ENCODE peak calls at places on chromosomes 13 and 19, in seven cellular contexts. One of them, this sample, is unnamed.

GRCh38 chr19:45564131-45564780 is 20.3 kb downstream of the OPA3 start:
- DNase-seq in bronchial epithelial cell: no peak
- DNase-seq in thoracic aorta: no peak
- DNase-seq in mammary epithelial cell: no peak
- DNase-seq in Caco-2: no peak
- DNase-seq in progenitor cell of endocrine pancreas: no peak
- DNase-seq in fibroblast of lung: no peak
- DNase-seq in this sample: no peak

GRCh38 chr13:31433201-31433600 is 233.4 kb downstream of the B3GLCT start:
- DNase-seq in mammary epithelial cell: no peak
- DNase-seq in Caco-2: no peak
- DNase-seq in progenitor cell of endocrine pancreas: no peak
- DNase-seq in fibroblast of lung: no peak
- DNase-seq in bronchial epithelial cell: no peak
- DNase-seq in thoracic aorta: no peak
- DNase-seq in this sample: no peak

GRCh38 chr13:23796546-23796945 is 92.7 kb downstream of the MIPEP start:
- DNase-seq in fibroblast of lung: peak
- DNase-seq in thoracic aorta: no peak
- DNase-seq in Caco-2: no peak
- DNase-seq in progenitor cell of endocrine pancreas: no peak
- DNase-seq in mammary epithelial cell: no peak
- DNase-seq in bronchial epithelial cell: peak
- DNase-seq in this sample: no peak

GRCh38 chr13:101785858-101786257 is 333.4 kb downstream of the ITGBL1 start:
- DNase-seq in mammary epithelial cell: peak
- DNase-seq in progenitor cell of endocrine pancreas: no peak
- DNase-seq in fibroblast of lung: peak
- DNase-seq in thoracic aorta: no peak
- DNase-seq in bronchial epithelial cell: peak
- DNase-seq in Caco-2: peak
- DNase-seq in this sample: peak

GRCh38 chr19:18278521-18279265 is 2.7 kb downstream of the JUND start:
- DNase-seq in bronchial epithelial cell: no peak
- DNase-seq in progenitor cell of endocrine pancreas: no peak
- DNase-seq in fibroblast of lung: no peak
- DNase-seq in mammary epithelial cell: no peak
- DNase-seq in Caco-2: peak
- DNase-seq in thoracic aorta: no peak
- DNase-seq in this sample: no peak

GRCh38 chr13:76991432-76991795 is 467 bp upstream of the CLN5 start:
- DNase-seq in fibroblast of lung: no peak
- DNase-seq in Caco-2: no peak
- DNase-seq in bronchial epithelial cell: peak
- DNase-seq in mammary epithelial cell: peak
- DNase-seq in thoracic aorta: peak
- DNase-seq in progenitor cell of endocrine pancreas: no peak
- DNase-seq in this sample: no peak

GRCh38 chr19:33450689-33451088 is 70.9 kb downstream of the PEPD start:
- DNase-seq in thoracic aorta: no peak
- DNase-seq in progenitor cell of endocrine pancreas: no peak
- DNase-seq in bronchial epithelial cell: no peak
- DNase-seq in mammary epithelial cell: no peak
- DNase-seq in fibroblast of lung: no peak
- DNase-seq in Caco-2: no peak
- DNase-seq in this sample: no peak

GRCh38 chr13:21075303-21076264 is 14.2 kb upstream of the LATS2 start:
- DNase-seq in fibroblast of lung: peak
- DNase-seq in thoracic aorta: no peak
- DNase-seq in mammary epithelial cell: no peak
- DNase-seq in bronchial epithelial cell: no peak
- DNase-seq in Caco-2: no peak
- DNase-seq in progenitor cell of endocrine pancreas: peak
- DNase-seq in this sample: peak

GRCh38 chr19:38661166-38661565 is 13.7 kb downstream of the ACTN4 start:
- DNase-seq in progenitor cell of endocrine pancreas: no peak
- DNase-seq in bronchial epithelial cell: no peak
- DNase-seq in Caco-2: no peak
- DNase-seq in fibroblast of lung: no peak
- DNase-seq in thoracic aorta: no peak
- DNase-seq in mammary epithelial cell: no peak
- DNase-seq in this sample: no peak

GRCh38 chr19:4555657-4556561 is 3.6 kb downstream of the SEMA6B start:
- DNase-seq in Caco-2: peak
- DNase-seq in mammary epithelial cell: no peak
- DNase-seq in thoracic aorta: no peak
- DNase-seq in bronchial epithelial cell: no peak
- DNase-seq in progenitor cell of endocrine pancreas: no peak
- DNase-seq in fibroblast of lung: no peak
- DNase-seq in this sample: no peak

GRCh38 chr13:44978328-44978727 is 10.9 kb downstream of the NUFIP1 start:
- DNase-seq in fibroblast of lung: no peak
- DNase-seq in bronchial epithelial cell: no peak
- DNase-seq in Caco-2: no peak
- DNase-seq in thoracic aorta: no peak
- DNase-seq in mammary epithelial cell: no peak
- DNase-seq in progenitor cell of endocrine pancreas: no peak
- DNase-seq in this sample: no peak
- TF ChIP-seq CTCF in fibroblast of lung: no peak
- TF ChIP-seq CTCF in bronchial epithelial cell: no peak
- TF ChIP-seq CTCF in Caco-2: peak
- TF ChIP-seq CTCF in thoracic aorta: no peak
- TF ChIP-seq CTCF in mammary epithelial cell: no peak
- TF ChIP-seq CTCF in progenitor cell of endocrine pancreas: peak
- TF ChIP-seq CTCF in this sample: peak

GRCh38 chr19:30434797-30435594 is 62.8 kb downstream of the ZNF536 start:
- DNase-seq in thoracic aorta: no peak
- DNase-seq in Caco-2: no peak
- DNase-seq in mammary epithelial cell: no peak
- DNase-seq in progenitor cell of endocrine pancreas: no peak
- DNase-seq in fibroblast of lung: no peak
- DNase-seq in bronchial epithelial cell: no peak
- DNase-seq in this sample: no peak

GRCh38 chr19:30439271-30439750 is 67.1 kb downstream of the ZNF536 start:
- DNase-seq in Caco-2: no peak
- DNase-seq in mammary epithelial cell: no peak
- DNase-seq in thoracic aorta: no peak
- DNase-seq in fibroblast of lung: no peak
- DNase-seq in progenitor cell of endocrine pancreas: no peak
- DNase-seq in bronchial epithelial cell: no peak
- DNase-seq in this sample: no peak

GRCh38 chr19:30441011-30441410 is 68.8 kb downstream of the ZNF536 start:
- DNase-seq in mammary epithelial cell: no peak
- DNase-seq in Caco-2: no peak
- DNase-seq in thoracic aorta: no peak
- DNase-seq in progenitor cell of endocrine pancreas: no peak
- DNase-seq in fibroblast of lung: no peak
- DNase-seq in bronchial epithelial cell: no peak
- DNase-seq in this sample: no peak

GRCh38 chr19:30442715-30443114 is 70.5 kb downstream of the ZNF536 start:
- DNase-seq in mammary epithelial cell: no peak
- DNase-seq in thoracic aorta: no peak
- DNase-seq in fibroblast of lung: no peak
- DNase-seq in progenitor cell of endocrine pancreas: no peak
- DNase-seq in bronchial epithelial cell: no peak
- DNase-seq in Caco-2: no peak
- DNase-seq in this sample: no peak

GRCh38 chr19:30437869-30438268 is 65.7 kb downstream of the ZNF536 start:
- DNase-seq in mammary epithelial cell: no peak
- DNase-seq in fibroblast of lung: no peak
- DNase-seq in progenitor cell of endocrine pancreas: no peak
- DNase-seq in bronchial epithelial cell: no peak
- DNase-seq in Caco-2: no peak
- DNase-seq in thoracic aorta: no peak
- DNase-seq in this sample: no peak
- TF ChIP-seq CTCF in mammary epithelial cell: no peak
- TF ChIP-seq CTCF in fibroblast of lung: no peak
- TF ChIP-seq CTCF in progenitor cell of endocrine pancreas: peak
- TF ChIP-seq CTCF in bronchial epithelial cell: no peak
- TF ChIP-seq CTCF in Caco-2: peak
- TF ChIP-seq CTCF in thoracic aorta: no peak
- TF ChIP-seq CTCF in this sample: no peak

GRCh38 chr13:71320452-71320851 is 546.6 kb downstream of the DACH1 start:
- DNase-seq in bronchial epithelial cell: peak
- DNase-seq in fibroblast of lung: peak
- DNase-seq in thoracic aorta: no peak
- DNase-seq in mammary epithelial cell: peak
- DNase-seq in progenitor cell of endocrine pancreas: no peak
- DNase-seq in Caco-2: peak
- DNase-seq in this sample: no peak
- TF ChIP-seq CTCF in bronchial epithelial cell: peak
- TF ChIP-seq CTCF in fibroblast of lung: peak
- TF ChIP-seq CTCF in thoracic aorta: no peak
- TF ChIP-seq CTCF in mammary epithelial cell: peak
- TF ChIP-seq CTCF in progenitor cell of endocrine pancreas: peak
- TF ChIP-seq CTCF in Caco-2: peak
- TF ChIP-seq CTCF in this sample: peak

DNA sequence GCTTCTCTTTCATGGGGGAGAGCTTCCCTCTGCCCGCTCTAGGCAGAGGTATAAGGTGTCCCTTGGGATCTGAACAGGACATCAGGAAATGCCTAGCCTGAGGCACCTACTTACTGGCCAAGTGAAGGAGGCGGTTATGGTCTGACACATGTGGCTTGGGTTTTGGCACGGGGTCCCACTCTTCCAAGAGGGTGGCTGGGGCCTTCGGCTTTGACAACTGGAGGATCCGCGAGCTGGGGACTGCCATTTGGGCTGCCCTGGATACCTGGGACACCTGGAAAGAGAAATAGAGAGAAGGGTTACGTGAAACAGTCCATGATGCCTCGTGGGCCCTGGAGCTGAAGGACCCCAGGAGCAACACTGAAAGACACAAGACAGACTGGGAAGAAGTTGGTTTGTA is 22.4 kb upstream of the MIER2 start:
- DNase-seq in fibroblast of lung: no peak
- DNase-seq in thoracic aorta: no peak
- DNase-seq in Caco-2: no peak
- DNase-seq in bronchial epithelial cell: no peak
- DNase-seq in progenitor cell of endocrine pancreas: no peak
- DNase-seq in mammary epithelial cell: no peak
- DNase-seq in this sample: no peak
- TF ChIP-seq CTCF in fibroblast of lung: no peak
- TF ChIP-seq CTCF in thoracic aorta: no peak
- TF ChIP-seq CTCF in Caco-2: no peak
- TF ChIP-seq CTCF in bronchial epithelial cell: no peak
- TF ChIP-seq CTCF in progenitor cell of endocrine pancreas: no peak
- TF ChIP-seq CTCF in mammary epithelial cell: no peak
- TF ChIP-seq CTCF in this sample: no peak

GRCh38 chr13:84985860-84986259 is 813.4 kb downstream of the SLITRK6 start:
- DNase-seq in mammary epithelial cell: no peak
- DNase-seq in bronchial epithelial cell: peak
- DNase-seq in Caco-2: peak
- DNase-seq in fibroblast of lung: no peak
- DNase-seq in progenitor cell of endocrine pancreas: no peak
- DNase-seq in thoracic aorta: no peak
- DNase-seq in this sample: no peak
- TF ChIP-seq CTCF in mammary epithelial cell: no peak
- TF ChIP-seq CTCF in bronchial epithelial cell: peak
- TF ChIP-seq CTCF in Caco-2: peak
- TF ChIP-seq CTCF in fibroblast of lung: no peak
- TF ChIP-seq CTCF in progenitor cell of endocrine pancreas: no peak
- TF ChIP-seq CTCF in thoracic aorta: no peak
- TF ChIP-seq CTCF in this sample: no peak

GRCh38 chr19:801861-802496 is 4.7 kb downstream of the PTBP1 start:
- DNase-seq in mammary epithelial cell: peak
- DNase-seq in fibroblast of lung: peak
- DNase-seq in progenitor cell of endocrine pancreas: no peak
- DNase-seq in Caco-2: no peak
- DNase-seq in bronchial epithelial cell: no peak
- DNase-seq in thoracic aorta: no peak
- DNase-seq in this sample: no peak

GRCh38 chr19:802497-802887 is 5.2 kb downstream of the PTBP1 start:
- DNase-seq in thoracic aorta: no peak
- DNase-seq in bronchial epithelial cell: no peak
- DNase-seq in progenitor cell of endocrine pancreas: no peak
- DNase-seq in mammary epithelial cell: no peak
- DNase-seq in fibroblast of lung: peak
- DNase-seq in Caco-2: no peak
- DNase-seq in this sample: no peak

GRCh38 chr19:803686-804418 is 6.6 kb downstream of the PTBP1 start:
- DNase-seq in mammary epithelial cell: no peak
- DNase-seq in progenitor cell of endocrine pancreas: no peak
- DNase-seq in fibroblast of lung: no peak
- DNase-seq in bronchial epithelial cell: no peak
- DNase-seq in Caco-2: no peak
- DNase-seq in thoracic aorta: no peak
- DNase-seq in this sample: no peak

GRCh38 chr19:804419-805160 is 7.3 kb downstream of the PTBP1 start:
- DNase-seq in progenitor cell of endocrine pancreas: no peak
- DNase-seq in thoracic aorta: no peak
- DNase-seq in fibroblast of lung: no peak
- DNase-seq in mammary epithelial cell: no peak
- DNase-seq in bronchial epithelial cell: no peak
- DNase-seq in Caco-2: no peak
- DNase-seq in this sample: no peak

GRCh38 chr19:802888-803561 is 5.8 kb downstream of the PTBP1 start:
- DNase-seq in fibroblast of lung: peak
- DNase-seq in Caco-2: no peak
- DNase-seq in bronchial epithelial cell: no peak
- DNase-seq in mammary epithelial cell: no peak
- DNase-seq in thoracic aorta: no peak
- DNase-seq in progenitor cell of endocrine pancreas: no peak
- DNase-seq in this sample: no peak
- TF ChIP-seq CTCF in fibroblast of lung: no peak
- TF ChIP-seq CTCF in Caco-2: no peak
- TF ChIP-seq CTCF in bronchial epithelial cell: no peak
- TF ChIP-seq CTCF in mammary epithelial cell: no peak
- TF ChIP-seq CTCF in thoracic aorta: no peak
- TF ChIP-seq CTCF in progenitor cell of endocrine pancreas: no peak
- TF ChIP-seq CTCF in this sample: no peak

GRCh38 chr19:5621311-5621944 is 1.1 kb downstream of the SAFB2 start:
- DNase-seq in bronchial epithelial cell: no peak
- DNase-seq in Caco-2: no peak
- DNase-seq in mammary epithelial cell: no peak
- DNase-seq in thoracic aorta: no peak
- DNase-seq in fibroblast of lung: no peak
- DNase-seq in progenitor cell of endocrine pancreas: no peak
- DNase-seq in this sample: no peak

GRCh38 chr19:5623397-5624153 is 692 bp downstream of the SAFB start:
- DNase-seq in Caco-2: no peak
- DNase-seq in mammary epithelial cell: no peak
- DNase-seq in bronchial epithelial cell: no peak
- DNase-seq in fibroblast of lung: no peak
- DNase-seq in progenitor cell of endocrine pancreas: no peak
- DNase-seq in thoracic aorta: no peak
- DNase-seq in this sample: peak

GRCh38 chr19:5624154-5624663 is 1.3 kb downstream of the SAFB start:
- DNase-seq in Caco-2: peak
- DNase-seq in progenitor cell of endocrine pancreas: no peak
- DNase-seq in mammary epithelial cell: no peak
- DNase-seq in thoracic aorta: no peak
- DNase-seq in bronchial epithelial cell: peak
- DNase-seq in fibroblast of lung: peak
- DNase-seq in this sample: no peak

GRCh38 chr19:5621945-5622464 is 571 bp downstream of the SAFB2 start:
- DNase-seq in progenitor cell of endocrine pancreas: no peak
- DNase-seq in Caco-2: peak
- DNase-seq in bronchial epithelial cell: no peak
- DNase-seq in mammary epithelial cell: no peak
- DNase-seq in fibroblast of lung: no peak
- DNase-seq in thoracic aorta: no peak
- DNase-seq in this sample: peak

GRCh38 chr19:5622465-5623396 is at the start of the genes SAFB and SAFB2:
- DNase-seq in bronchial epithelial cell: peak
- DNase-seq in Caco-2: peak
- DNase-seq in thoracic aorta: peak
- DNase-seq in fibroblast of lung: peak
- DNase-seq in mammary epithelial cell: peak
- DNase-seq in progenitor cell of endocrine pancreas: peak
- DNase-seq in this sample: peak
- TF ChIP-seq CTCF in bronchial epithelial cell: no peak
- TF ChIP-seq CTCF in Caco-2: no peak
- TF ChIP-seq CTCF in thoracic aorta: no peak
- TF ChIP-seq CTCF in fibroblast of lung: no peak
- TF ChIP-seq CTCF in mammary epithelial cell: no peak
- TF ChIP-seq CTCF in progenitor cell of endocrine pancreas: no peak
- TF ChIP-seq CTCF in this sample: no peak

This sample was measured in neural crest cell.